ENCODE peak calls at places on chromosomes 1 and 21, in five cellular contexts. W, V, O, G and Y are unnamed samples.

GRCh38 chr1:186122837-186123236 is 252.2 kb downstream of the TPR start:
- DNase-seq in G (no peak), V (no peak), W (no peak), O (no peak), Y (no peak)

GRCh38 chr1:26787381-26787705 is 407 bp upstream of the PIGV start:
- DNase-seq in V (no peak), O (no peak), G (no peak), W (no peak), Y (no peak)

GRCh38 chr1:41673806-41674205 is 189.3 kb upstream of the EDN2 start:
- DNase-seq in W (no peak), V (no peak), O (no peak), G (no peak), Y (peak; percentile 82)

GRCh38 chr1:21414002-21414401 is 25.9 kb upstream of the NBPF3 start:
- DNase-seq in V (no peak), G (no peak), W (no peak), O (no peak), Y (no peak)

GRCh38 chr21:28833181-28833580 is 159.5 kb downstream of the LTN1 start:
- DNase-seq in W (no peak), V (no peak), G (no peak), O (peak; percentile 70), Y (no peak)

GRCh38 chr21:27725916-27726315 is 759.0 kb upstream of the ADAMTS5 start:
- DNase-seq in G (no peak), V (no peak), W (no peak), O (peak; percentile 4), Y (no peak)

GRCh38 chr1:41542196-41542955 is 57.9 kb upstream of the EDN2 start:
- DNase-seq in G (no peak), O (no peak), W (no peak), V (no peak), Y (no peak)

GRCh38 chr1:38785285-38786039 is 74.1 kb downstream of the RRAGC start:
- DNase-seq in O (no peak), G (no peak), V (no peak), W (no peak), Y (no peak)

GRCh38 chr1:77313491-77313890 is 31.7 kb downstream of the AK5 start:
- DNase-seq in G (no peak), V (no peak), O (peak; percentile 41), W (no peak), Y (no peak)

GRCh38 chr1:9253706-9254105 is 19.1 kb downstream of the H6PD start:
- DNase-seq in O (no peak), G (no peak), W (peak; percentile 21), V (no peak), Y (no peak)

GRCh38 chr1:232678185-232678886 is 48.4 kb upstream of the SIPA1L2 start:
- DNase-seq in O (peak; percentile 93), V (no peak), W (no peak), G (no peak), Y (no peak)

GRCh38 chr1:26862781-26863676 is at the start of gene SFN:
- DNase-seq in W (peak; percentile 85), O (peak; percentile 98), V (no peak), G (no peak), Y (peak; percentile 76)

GRCh38 chr1:167056529-167057296 is 33.5 kb downstream of the GPA33 start:
- DNase-seq in O (no peak), V (no peak), G (no peak), W (no peak), Y (no peak)

GRCh38 chr1:2210786-2211185 is 16.2 kb upstream of the FAAP20 start:
- DNase-seq in W (no peak), G (no peak), O (no peak), V (no peak), Y (peak; percentile 78)

GRCh38 chr1:36583080-36583479 is 100.4 kb upstream of the CSF3R start:
- DNase-seq in V (no peak), W (no peak), G (no peak), O (no peak), Y (no peak)

GRCh38 chr1:171780583-171781166 is 785 bp upstream of the METTL13 start:
- DNase-seq in O (no peak), V (no peak), W (no peak), G (no peak), Y (peak; percentile 77)

GRCh38 chr1:40531381-40532061 is at the start of gene ZNF684:
- DNase-seq in V (peak; percentile 36), G (peak; percentile 89), W (peak; percentile 91), O (peak; percentile 95), Y (peak; percentile 95)

GRCh38 chr1:176601358-176601757 is 138.4 kb downstream of the PAPPA2 start:
- DNase-seq in V (no peak), O (no peak), G (no peak), W (no peak), Y (no peak)

GRCh38 chr1:221620437-221621384 is 121.2 kb downstream of the DUSP10 start:
- DNase-seq in G (no peak), V (no peak), O (peak; percentile 61), W (no peak), Y (no peak)

GRCh38 chr1:200372095-200372884 is 37.5 kb downstream of the ZNF281 start:
- DNase-seq in W (no peak), O (peak; percentile 99), G (no peak), V (no peak), Y (no peak)

GRCh38 chr1:67713071-67713806 is 28.2 kb downstream of the GADD45A start:
- DNase-seq in W (no peak), G (no peak), V (no peak), O (peak; percentile 96), Y (no peak)

GRCh38 chr1:100861379-100861778 is 33.3 kb downstream of the EXTL2 start:
- DNase-seq in V (no peak), G (no peak), W (no peak), O (no peak), Y (no peak)

GRCh38 chr21:41808846-41809245 is 42.0 kb upstream of the RIPK4 start:
- DNase-seq in O (no peak), V (no peak), W (no peak), G (no peak), Y (no peak)

GRCh38 chr21:45255381-45256020 is 32.2 kb downstream of the POFUT2 start:
- DNase-seq in W (no peak), G (no peak), V (no peak), O (peak; percentile 53), Y (peak; percentile 74)

GRCh38 chr1:168521391-168522000 is 22.3 kb downstream of the XCL2 start:
- DNase-seq in W (no peak), O (no peak), V (no peak), G (no peak), Y (no peak)

GRCh38 chr1:6218380-6218779 is 12.5 kb downstream of the RNF207 start:
- DNase-seq in W (no peak), V (no peak), G (no peak), O (no peak), Y (no peak)

GRCh38 chr1:226814751-226815496 is 55.5 kb upstream of the PSEN2 start:
- DNase-seq in G (peak; percentile 60), W (peak; percentile 82), O (peak; percentile 100), V (no peak), Y (peak; percentile 73)